ENCODE peak calls at places on chromosomes 3 and 15, in six cellular contexts. O is cardiac fibroblast, S is neural progenitor cell, G is AG09319, N is mesothelial cell of epicardium, Q is AG10803. E is an unnamed sample.

GRCh38 chr15:31372635-31373091 is 46.0 kb downstream of the KLF13 start:
- DNase-seq in S (peak; percentile 73), G (peak; percentile 54), O (peak; percentile 85), N (no peak), Q (peak; percentile 89), E (no peak)

GRCh38 chr3:123765475-123766166 is 118.5 kb downstream of the MYLK start:
- DNase-seq in G (no peak), O (peak; percentile 56), S (no peak), N (no peak), Q (peak; percentile 74), E (no peak)

GRCh38 chr15:41891946-41892345 is 1.9 kb downstream of the SPTBN5 start:
- DNase-seq in S (no peak), Q (no peak), O (no peak), N (no peak), G (no peak), E (no peak)

GRCh38 chr3:130093741-130094391 is 12.2 kb downstream of the ALG1L2 start:
- DNase-seq in S (peak; percentile 18), O (no peak), Q (no peak), N (no peak), G (no peak), E (peak; percentile 71)

GRCh38 chr15:35062164-35063099 is 22.7 kb downstream of the NANOGP8 start:
- DNase-seq in O (peak; percentile 55), S (no peak), Q (no peak), G (no peak), N (no peak), E (no peak)

GRCh38 chr3:197297020-197297419 is 1.4 kb downstream of the DLG1 start:
- DNase-seq in Q (no peak), O (no peak), G (no peak), N (no peak), S (no peak), E (no peak)

GRCh38 chr15:85840079-85840801 is 45.5 kb upstream of the KLHL25 start:
- DNase-seq in O (peak; percentile 63), G (no peak), Q (peak; percentile 36), S (peak; percentile 92), N (peak; percentile 77), E (peak; percentile 68)

GRCh38 chr3:126937533-126938432 is 45.1 kb upstream of the PLXNA1 start:
- DNase-seq in O (no peak), N (no peak), Q (no peak), S (no peak), G (no peak), E (no peak)

GRCh38 chr3:32106132-32106928 is at the start of gene GPD1L:
- DNase-seq in Q (peak; percentile 91), G (peak; percentile 83), O (peak; percentile 91), S (peak; percentile 97), N (peak; percentile 84), E (peak; percentile 92)

GRCh38 chr3:4774531-4774930 is 204.7 kb upstream of the BHLHE40 start:
- DNase-seq in O (no peak), N (no peak), S (no peak), G (no peak), Q (no peak), E (no peak)

GRCh38 chr3:195267096-195267495 is 3.9 kb downstream of the XXYLT1 start:
- DNase-seq in S (no peak), Q (no peak), O (no peak), G (no peak), N (no peak), E (no peak)

DNA sequence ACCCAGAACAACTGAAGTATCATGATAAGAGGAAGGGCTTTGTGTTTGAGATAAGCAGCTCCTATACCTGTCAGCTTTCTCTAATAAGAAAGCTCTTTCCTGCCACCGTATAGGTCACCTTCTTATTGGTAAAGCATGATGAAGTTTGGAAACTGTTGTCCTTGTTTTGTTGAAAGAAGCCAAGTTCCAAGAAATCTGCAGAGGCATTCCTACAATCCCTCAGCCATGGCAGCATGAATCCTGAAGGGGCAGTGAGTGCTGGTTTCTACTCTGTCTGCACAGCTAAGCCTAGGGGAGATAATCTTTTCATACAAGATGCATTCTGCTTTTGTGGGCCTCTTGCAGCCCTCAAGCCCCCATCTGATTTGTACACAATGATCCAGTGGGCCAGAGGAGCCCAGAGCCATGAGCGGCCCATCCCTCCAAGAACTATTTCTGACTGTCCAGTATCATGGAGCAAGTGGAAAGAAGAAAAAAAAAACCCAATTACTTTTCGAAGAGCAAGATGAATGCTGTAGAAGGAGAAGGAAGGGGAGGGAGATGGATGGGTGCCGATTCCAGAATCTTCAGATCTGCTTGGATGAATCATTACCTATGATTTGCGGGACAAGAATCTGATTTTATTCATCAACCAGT is 1.9 kb upstream of the THBS1 start:
- DNase-seq in S (peak; percentile 50), N (no peak), O (no peak), G (peak; percentile 15), Q (peak; percentile 69), E (no peak)
- TF ChIP-seq CTCF in S (no peak), N (no peak), O (peak; percentile 28), G (peak; percentile 30), Q (peak; percentile 58), E (no peak)

GRCh38 chr15:78007211-78007956 is 70.1 kb downstream of the TBC1D2B start:
- DNase-seq in G (no peak), S (no peak), Q (no peak), O (no peak), N (no peak), E (no peak)
- TF ChIP-seq CTCF in G (no peak), S (no peak), Q (no peak), O (no peak), N (no peak), E (no peak)

GRCh38 chr15:72110355-72110754 is 7.6 kb downstream of the MYO9A start:
- DNase-seq in N (no peak), G (no peak), S (no peak), O (no peak), Q (peak; percentile 14), E (no peak)
- TF ChIP-seq CTCF in N (no peak), G (no peak), S (no peak), O (no peak), Q (no peak), E (no peak)

GRCh38 chr3:25433868-25434267 is 5.8 kb downstream of the RARB start:
- DNase-seq in O (peak; percentile 57), Q (no peak), S (no peak), N (no peak), G (no peak), E (no peak)
- TF ChIP-seq CTCF in O (no peak), Q (no peak), S (no peak), N (no peak), G (no peak), E (no peak)